ENCODE peak calls at places on chromosomes 13 and 19, in seven cellular contexts. E, H, L, W, R, I and O are unnamed samples.

GRCh38 chr13:30157616-30157993 is 149.7 kb downstream of the KATNAL1 start:
- DNase-seq in E (no peak), H (no peak), L (no peak), W (no peak), R (no peak), I (no peak), O (no peak)

GRCh38 chr13:84296386-84296785 is 414.1 kb upstream of the SLITRK1 start:
- DNase-seq in E (peak), H (no peak), L (no peak), W (no peak), R (no peak), I (no peak), O (no peak)

GRCh38 chr13:101752432-101752831 is 300.0 kb downstream of the ITGBL1 start:
- DNase-seq in E (no peak), H (no peak), L (no peak), W (no peak), R (no peak), I (no peak), O (no peak)

GRCh38 chr13:109738298-109738746 is 48.1 kb downstream of the IRS2 start:
- DNase-seq in E (no peak), H (no peak), L (no peak), W (no peak), R (no peak), I (no peak), O (no peak)

GRCh38 chr19:34306213-34306661 is 51.9 kb downstream of the GARRE1 start:
- DNase-seq in E (no peak), H (no peak), L (no peak), W (no peak), R (no peak), I (no peak), O (no peak)

GRCh38 chr19:14073925-14074838 is 1.6 kb downstream of the MISP3 start:
- DNase-seq in E (peak), H (no peak), L (no peak), W (no peak), R (no peak), I (no peak), O (no peak)

GRCh38 chr13:45522571-45522970 is 57.8 kb downstream of the COG3 start:
- DNase-seq in E (no peak), H (no peak), L (no peak), W (no peak), R (no peak), I (no peak), O (no peak)

GRCh38 chr19:12969292-12969988 is at the start of gene DAND5:
- DNase-seq in E (no peak), H (no peak), L (no peak), W (no peak), R (no peak), I (no peak), O (no peak)

GRCh38 chr13:82739881-82740280 is 1142.4 kb downstream of the SLITRK1 start:
- DNase-seq in E (no peak), H (no peak), L (no peak), W (no peak), R (no peak), I (no peak), O (no peak)

GRCh38 chr13:85197431-85197830 is 601.8 kb downstream of the SLITRK6 start:
- DNase-seq in E (no peak), H (no peak), L (no peak), W (no peak), R (no peak), I (no peak), O (no peak)

GRCh38 chr13:48402325-48402962 is 10.5 kb downstream of the LPAR6 start:
- DNase-seq in E (no peak), H (no peak), L (no peak), W (no peak), R (no peak), I (no peak), O (no peak)

GRCh38 chr19:28130066-28130511 is 1082.9 kb downstream of the UQCRFS1 start:
- DNase-seq in E (peak), H (no peak), L (no peak), W (no peak), R (no peak), I (no peak), O (no peak)

GRCh38 chr13:73599232-73600128 is 534.7 kb downstream of the KLF12 start:
- DNase-seq in E (no peak), H (no peak), L (no peak), W (no peak), R (no peak), I (no peak), O (no peak)

GRCh38 chr13:45446181-45446580 is 18.6 kb upstream of the COG3 start:
- DNase-seq in E (no peak), H (no peak), L (no peak), W (no peak), R (no peak), I (no peak), O (no peak)

GRCh38 chr19:10334340-10335148 is 1.2 kb upstream of the RAVER1 start:
- DNase-seq in E (peak), H (peak), L (peak), W (peak), R (peak), I (no peak), O (peak)

GRCh38 chr13:110536006-110536693 is 25.4 kb downstream of the RAB20 start:
- DNase-seq in E (no peak), H (no peak), L (peak), W (peak), R (no peak), I (no peak), O (no peak)

GRCh38 chr13:105307776-105308175 is 1227.7 kb downstream of the EFNB2 start:
- DNase-seq in E (no peak), H (no peak), L (no peak), W (no peak), R (no peak), I (no peak), O (no peak)

GRCh38 chr19:843180-843835 is 2.5 kb downstream of the PRTN3 start:
- DNase-seq in E (peak), H (no peak), L (no peak), W (peak), R (no peak), I (no peak), O (no peak)

DNA sequence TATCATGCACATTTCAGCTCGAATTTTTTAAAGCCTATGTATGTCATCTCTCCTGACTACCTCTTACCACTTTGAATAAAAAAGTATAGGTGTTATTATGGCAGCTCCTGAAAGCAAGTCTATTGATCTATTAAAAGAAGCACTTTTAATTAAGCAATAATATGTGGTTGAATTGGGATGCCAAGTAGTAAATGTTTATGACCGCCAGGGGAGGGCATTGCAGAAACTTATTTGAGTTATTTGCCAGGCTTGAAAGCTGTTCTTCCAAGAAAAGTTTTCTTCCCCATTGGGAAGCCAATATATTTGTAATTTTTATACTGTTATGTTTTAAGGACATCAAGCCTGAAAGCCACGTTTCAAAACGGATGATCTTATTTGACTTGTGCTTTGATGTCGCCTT is 88.1 kb upstream of the SOX21 start:
- DNase-seq in E (no peak), H (no peak), L (no peak), W (no peak), R (no peak), I (no peak), O (no peak)
- TF ChIP-seq CTCF in E (no peak), H (peak), L (no peak), W (no peak), R (no peak), I (no peak), O (no peak)

GRCh38 chr19:45249261-45250033 is 1.6 kb upstream of the MARK4 start:
- DNase-seq in E (no peak), H (no peak), L (no peak), W (no peak), R (no peak), I (no peak), O (no peak)

GRCh38 chr19:45250216-45250831 is 747 bp upstream of the MARK4 start:
- DNase-seq in E (no peak), H (no peak), L (no peak), W (no peak), R (no peak), I (no peak), O (no peak)

GRCh38 chr19:45253396-45254027 is 2.4 kb downstream of the MARK4 start:
- DNase-seq in E (no peak), H (no peak), L (no peak), W (no peak), R (no peak), I (no peak), O (no peak)

GRCh38 chr19:45250832-45251451 is at the start of gene MARK4:
- DNase-seq in E (peak), H (no peak), L (no peak), W (peak), R (peak), I (peak), O (peak)

GRCh38 chr19:45251452-45252354 is 632 bp downstream of the MARK4 start:
- DNase-seq in E (peak), H (no peak), L (no peak), W (peak), R (peak), I (no peak), O (peak)
- TF ChIP-seq CTCF in E (no peak), H (no peak), L (no peak), W (no peak), R (no peak), I (no peak), O (no peak)

GRCh38 chr19:8596168-8596567 is 14.3 kb downstream of the ADAMTS10 start:
- DNase-seq in E (no peak), H (no peak), L (no peak), W (no peak), R (no peak), I (no peak), O (no peak)

GRCh38 chr19:8592231-8593009 is 15.2 kb upstream of the MYO1F start:
- DNase-seq in E (peak), H (peak), L (peak), W (peak), R (peak), I (peak), O (peak)

GRCh38 chr19:8589177-8589714 is 12.0 kb upstream of the MYO1F start:
- DNase-seq in E (no peak), H (no peak), L (no peak), W (no peak), R (no peak), I (no peak), O (no peak)

GRCh38 chr19:8595651-8596050 is 14.9 kb downstream of the ADAMTS10 start:
- DNase-seq in E (no peak), H (no peak), L (no peak), W (no peak), R (no peak), I (no peak), O (no peak)

GRCh38 chr19:8593931-8594330 is 16.6 kb downstream of the ADAMTS10 start:
- DNase-seq in E (no peak), H (no peak), L (no peak), W (no peak), R (no peak), I (no peak), O (no peak)
- TF ChIP-seq CTCF in E (peak), H (peak), L (peak), W (no peak), R (peak), I (no peak), O (peak)

DNA sequence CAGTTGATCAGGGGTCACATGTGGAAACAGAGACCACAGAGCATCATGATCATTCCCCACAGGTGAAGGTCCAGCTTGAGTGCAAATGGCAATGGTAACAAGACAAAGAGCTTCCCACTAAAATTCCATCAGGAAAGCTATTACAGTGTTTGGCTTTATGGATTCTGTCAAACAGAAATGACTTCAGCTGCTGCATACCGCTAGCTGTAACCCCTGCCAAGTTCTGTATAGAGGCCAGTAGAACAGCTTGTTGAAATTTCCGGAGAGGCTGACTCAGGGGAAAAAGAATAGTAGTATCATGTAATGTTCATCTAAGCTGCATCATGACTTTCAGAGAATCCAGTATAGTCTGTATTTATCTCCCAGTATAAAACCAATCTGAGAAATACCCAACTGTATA is 1704.7 kb downstream of the SLITRK5 start:
- DNase-seq in E (no peak), H (peak), L (no peak), W (no peak), R (no peak), I (no peak), O (no peak)
- TF ChIP-seq CTCF in E (no peak), H (no peak), L (no peak), W (no peak), R (no peak), I (no peak), O (no peak)

DNA sequence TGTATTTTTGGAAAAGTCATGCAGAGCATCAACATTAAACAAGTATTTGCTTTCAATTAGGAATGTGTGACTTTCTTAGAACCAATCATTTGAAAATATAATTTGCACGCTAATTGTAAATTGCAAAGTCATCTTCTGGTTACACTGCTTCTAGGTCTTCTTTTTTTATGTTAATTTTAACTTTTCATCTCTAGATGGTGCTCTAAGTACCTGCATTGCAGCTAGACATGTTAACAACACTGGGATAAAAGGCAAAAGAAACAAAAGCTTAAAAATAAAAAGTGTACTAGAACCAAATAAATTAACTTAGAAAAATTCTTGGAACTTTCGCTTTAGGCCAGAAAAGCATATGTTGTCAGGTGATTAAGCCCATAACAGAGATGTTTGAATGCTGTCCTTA is 2758.2 kb downstream of the PCDH9 start:
- DNase-seq in E (peak), H (peak), L (no peak), W (no peak), R (no peak), I (no peak), O (no peak)
- TF ChIP-seq CTCF in E (peak), H (peak), L (no peak), W (no peak), R (peak), I (no peak), O (peak)

GRCh38 chr19:54297759-54298305 is 15.1 kb downstream of the LILRA5 start:
- DNase-seq in E (no peak), H (no peak), L (no peak), W (no peak), R (no peak), I (no peak), O (no peak)
- TF ChIP-seq CTCF in E (no peak), H (no peak), L (no peak), W (no peak), R (no peak), I (no peak), O (no peak)

DNA sequence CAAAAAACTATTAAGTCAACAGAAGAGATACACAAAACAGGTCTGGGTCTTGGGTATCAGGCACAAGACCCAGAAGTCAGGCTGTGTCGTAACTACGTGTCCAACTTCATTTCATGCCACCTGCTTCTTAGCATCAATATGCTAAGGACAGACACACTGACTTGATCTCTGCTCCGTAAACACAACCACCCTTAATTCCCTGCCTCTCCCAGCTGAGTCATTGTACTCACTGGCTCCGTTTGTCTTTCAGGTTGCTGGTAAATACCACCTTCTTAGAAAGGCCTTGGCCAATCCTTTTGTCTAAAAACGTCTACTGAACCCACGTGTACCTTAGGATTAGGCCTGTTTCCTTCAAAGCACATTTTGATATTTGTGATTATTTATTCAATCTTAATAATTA is 726.2 kb downstream of the PCDH9 start:
- DNase-seq in E (no peak), H (no peak), L (no peak), W (no peak), R (no peak), I (no peak), O (no peak)
- TF ChIP-seq CTCF in E (no peak), H (no peak), L (no peak), W (no peak), R (no peak), I (no peak), O (no peak)

DNA sequence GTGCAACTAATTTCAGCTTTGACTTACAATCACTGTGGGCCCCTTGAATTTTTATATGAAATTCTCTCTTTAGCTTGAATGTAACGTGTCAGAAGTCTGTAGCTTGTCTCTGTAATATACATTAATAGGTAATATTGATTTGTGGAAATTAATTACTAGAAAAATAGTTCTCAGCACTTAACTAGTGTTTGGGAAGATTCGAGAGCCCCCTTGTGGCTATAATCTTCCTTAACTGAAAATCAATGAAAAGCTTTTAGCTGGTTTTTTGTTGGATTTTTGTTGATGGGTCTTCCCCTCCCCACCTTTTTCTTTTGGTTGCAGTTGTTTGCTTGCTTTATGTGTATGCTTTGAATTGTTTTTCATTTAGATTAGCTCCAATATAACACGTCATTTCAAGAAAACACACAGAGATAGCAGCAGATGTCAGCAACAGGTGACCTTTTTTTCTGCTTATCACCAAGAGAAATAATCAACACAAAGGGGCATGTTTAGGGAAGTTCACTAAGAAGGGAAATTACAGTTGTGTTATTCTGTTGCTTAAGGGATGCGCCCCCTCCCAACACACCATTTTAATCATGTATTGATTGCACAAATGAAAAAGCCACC is 176.8 kb downstream of the OXGR1 start:
- DNase-seq in E (peak), H (no peak), L (no peak), W (no peak), R (no peak), I (no peak), O (no peak)
- TF ChIP-seq CTCF in E (peak), H (peak), L (no peak), W (peak), R (peak), I (no peak), O (peak)

GRCh38 chr13:93290503-93290902 is 63.9 kb downstream of the GPC6 start:
- DNase-seq in E (no peak), H (no peak), L (no peak), W (no peak), R (no peak), I (no peak), O (no peak)
- TF ChIP-seq CTCF in E (no peak), H (no peak), L (no peak), W (no peak), R (no peak), I (no peak), O (no peak)

GRCh38 chr19:6464070-6464873 is at the start of gene CRB3:
- DNase-seq in E (no peak), H (no peak), L (no peak), W (peak), R (peak), I (peak), O (no peak)

GRCh38 chr19:6467384-6467783 is 3.3 kb downstream of the CRB3 start:
- DNase-seq in E (no peak), H (no peak), L (no peak), W (no peak), R (no peak), I (no peak), O (no peak)

GRCh38 chr19:6465663-6466062 is 1.6 kb downstream of the CRB3 start:
- DNase-seq in E (no peak), H (no peak), L (no peak), W (no peak), R (no peak), I (no peak), O (no peak)

GRCh38 chr19:6465006-6465405 is 935 bp downstream of the CRB3 start:
- DNase-seq in E (no peak), H (no peak), L (no peak), W (no peak), R (no peak), I (no peak), O (no peak)

GRCh38 chr19:6466526-6467248 is 2.6 kb downstream of the CRB3 start:
- DNase-seq in E (no peak), H (no peak), L (no peak), W (no peak), R (no peak), I (no peak), O (no peak)
- TF ChIP-seq CTCF in E (no peak), H (no peak), L (no peak), W (no peak), R (no peak), I (no peak), O (no peak)